ENCODE peak calls at places on chromosomes 5 and 9, in ten cellular contexts. One of them, this sample, is unnamed.

GRCh38 chr5:66829826-66830225 is 233.6 kb downstream of the MAST4 start:
- DNase-seq in WTC11: no peak
- DNase-seq in progenitor cell of endocrine pancreas: no peak
- DNase-seq in T-helper 2 cell: no peak
- DNase-seq in cardiac fibroblast: peak
- DNase-seq in left kidney: no peak
- DNase-seq in stimulated activated CD8-positive, alpha-beta memory T cell treated with anti-CD3 and anti-CD28 coated beads, Interleukin-15, amount 100 ng/mL, for 24 hours: no peak
- DNase-seq in iPS-NIHi11: no peak
- DNase-seq in sigmoid colon: no peak
- DNase-seq in heart right ventricle: no peak
- DNase-seq in this sample: no peak

GRCh38 chr9:34991833-34992375 is 2.4 kb downstream of the DNAJB5 start:
- DNase-seq in sigmoid colon: peak
- DNase-seq in heart right ventricle: no peak
- DNase-seq in stimulated activated CD8-positive, alpha-beta memory T cell treated with anti-CD3 and anti-CD28 coated beads, Interleukin-15, amount 100 ng/mL, for 24 hours: no peak
- DNase-seq in cardiac fibroblast: no peak
- DNase-seq in T-helper 2 cell: no peak
- DNase-seq in WTC11: peak
- DNase-seq in iPS-NIHi11: peak
- DNase-seq in progenitor cell of endocrine pancreas: peak
- DNase-seq in left kidney: peak
- DNase-seq in this sample: peak

GRCh38 chr5:72378636-72379289 is 58.6 kb downstream of the PTCD2 start:
- DNase-seq in T-helper 2 cell: no peak
- DNase-seq in stimulated activated CD8-positive, alpha-beta memory T cell treated with anti-CD3 and anti-CD28 coated beads, Interleukin-15, amount 100 ng/mL, for 24 hours: no peak
- DNase-seq in heart right ventricle: peak
- DNase-seq in cardiac fibroblast: peak
- DNase-seq in iPS-NIHi11: peak
- DNase-seq in left kidney: peak
- DNase-seq in sigmoid colon: no peak
- DNase-seq in WTC11: no peak
- DNase-seq in progenitor cell of endocrine pancreas: no peak
- DNase-seq in this sample: no peak

GRCh38 chr9:122125891-122126331 is 32.8 kb upstream of the TTLL11 start:
- DNase-seq in cardiac fibroblast: no peak
- DNase-seq in heart right ventricle: no peak
- DNase-seq in T-helper 2 cell: no peak
- DNase-seq in left kidney: peak
- DNase-seq in stimulated activated CD8-positive, alpha-beta memory T cell treated with anti-CD3 and anti-CD28 coated beads, Interleukin-15, amount 100 ng/mL, for 24 hours: no peak
- DNase-seq in sigmoid colon: peak
- DNase-seq in progenitor cell of endocrine pancreas: no peak
- DNase-seq in WTC11: no peak
- DNase-seq in iPS-NIHi11: no peak
- DNase-seq in this sample: peak

GRCh38 chr9:4973902-4974301 is 11.2 kb upstream of the JAK2 start:
- DNase-seq in cardiac fibroblast: peak
- DNase-seq in sigmoid colon: no peak
- DNase-seq in left kidney: no peak
- DNase-seq in WTC11: no peak
- DNase-seq in progenitor cell of endocrine pancreas: no peak
- DNase-seq in iPS-NIHi11: no peak
- DNase-seq in heart right ventricle: no peak
- DNase-seq in stimulated activated CD8-positive, alpha-beta memory T cell treated with anti-CD3 and anti-CD28 coated beads, Interleukin-15, amount 100 ng/mL, for 24 hours: no peak
- DNase-seq in T-helper 2 cell: no peak
- DNase-seq in this sample: no peak

GRCh38 chr5:10635257-10635860 is 71.5 kb downstream of the ANKRD33B start:
- DNase-seq in cardiac fibroblast: no peak
- DNase-seq in iPS-NIHi11: no peak
- DNase-seq in T-helper 2 cell: no peak
- DNase-seq in sigmoid colon: no peak
- DNase-seq in left kidney: peak
- DNase-seq in progenitor cell of endocrine pancreas: no peak
- DNase-seq in WTC11: no peak
- DNase-seq in heart right ventricle: no peak
- DNase-seq in stimulated activated CD8-positive, alpha-beta memory T cell treated with anti-CD3 and anti-CD28 coated beads, Interleukin-15, amount 100 ng/mL, for 24 hours: peak
- DNase-seq in this sample: peak

GRCh38 chr5:88515881-88516819 is 247.5 kb upstream of the TMEM161B start:
- DNase-seq in progenitor cell of endocrine pancreas: no peak
- DNase-seq in heart right ventricle: no peak
- DNase-seq in stimulated activated CD8-positive, alpha-beta memory T cell treated with anti-CD3 and anti-CD28 coated beads, Interleukin-15, amount 100 ng/mL, for 24 hours: no peak
- DNase-seq in T-helper 2 cell: no peak
- DNase-seq in sigmoid colon: no peak
- DNase-seq in left kidney: no peak
- DNase-seq in cardiac fibroblast: no peak
- DNase-seq in WTC11: no peak
- DNase-seq in iPS-NIHi11: no peak
- DNase-seq in this sample: no peak

GRCh38 chr5:169097374-169097831 is 203.5 kb downstream of the SLIT3 start:
- DNase-seq in WTC11: no peak
- DNase-seq in sigmoid colon: peak
- DNase-seq in stimulated activated CD8-positive, alpha-beta memory T cell treated with anti-CD3 and anti-CD28 coated beads, Interleukin-15, amount 100 ng/mL, for 24 hours: no peak
- DNase-seq in left kidney: peak
- DNase-seq in progenitor cell of endocrine pancreas: no peak
- DNase-seq in iPS-NIHi11: no peak
- DNase-seq in T-helper 2 cell: no peak
- DNase-seq in cardiac fibroblast: peak
- DNase-seq in heart right ventricle: no peak
- DNase-seq in this sample: no peak

GRCh38 chr5:171907731-171908343 is 98.6 kb downstream of the FBXW11 start:
- DNase-seq in heart right ventricle: peak
- DNase-seq in left kidney: peak
- DNase-seq in T-helper 2 cell: no peak
- DNase-seq in sigmoid colon: no peak
- DNase-seq in stimulated activated CD8-positive, alpha-beta memory T cell treated with anti-CD3 and anti-CD28 coated beads, Interleukin-15, amount 100 ng/mL, for 24 hours: no peak
- DNase-seq in progenitor cell of endocrine pancreas: peak
- DNase-seq in cardiac fibroblast: peak
- DNase-seq in iPS-NIHi11: peak
- DNase-seq in WTC11: peak
- DNase-seq in this sample: no peak

GRCh38 chr9:130728721-130729120 is 35.1 kb downstream of the EXOSC2 start:
- DNase-seq in heart right ventricle: no peak
- DNase-seq in progenitor cell of endocrine pancreas: no peak
- DNase-seq in sigmoid colon: no peak
- DNase-seq in cardiac fibroblast: peak
- DNase-seq in iPS-NIHi11: no peak
- DNase-seq in WTC11: no peak
- DNase-seq in left kidney: no peak
- DNase-seq in T-helper 2 cell: no peak
- DNase-seq in stimulated activated CD8-positive, alpha-beta memory T cell treated with anti-CD3 and anti-CD28 coated beads, Interleukin-15, amount 100 ng/mL, for 24 hours: no peak
- DNase-seq in this sample: no peak

GRCh38 chr5:61311836-61312808 is 19.9 kb upstream of the ZSWIM6 start:
- DNase-seq in T-helper 2 cell: no peak
- DNase-seq in WTC11: no peak
- DNase-seq in progenitor cell of endocrine pancreas: no peak
- DNase-seq in heart right ventricle: no peak
- DNase-seq in iPS-NIHi11: no peak
- DNase-seq in stimulated activated CD8-positive, alpha-beta memory T cell treated with anti-CD3 and anti-CD28 coated beads, Interleukin-15, amount 100 ng/mL, for 24 hours: no peak
- DNase-seq in sigmoid colon: no peak
- DNase-seq in cardiac fibroblast: peak
- DNase-seq in left kidney: no peak
- DNase-seq in this sample: no peak

GRCh38 chr5:151458314-151458713 is 10.9 kb downstream of the SLC36A1 start:
- DNase-seq in sigmoid colon: no peak
- DNase-seq in cardiac fibroblast: no peak
- DNase-seq in T-helper 2 cell: no peak
- DNase-seq in WTC11: no peak
- DNase-seq in left kidney: no peak
- DNase-seq in stimulated activated CD8-positive, alpha-beta memory T cell treated with anti-CD3 and anti-CD28 coated beads, Interleukin-15, amount 100 ng/mL, for 24 hours: no peak
- DNase-seq in heart right ventricle: no peak
- DNase-seq in iPS-NIHi11: no peak
- DNase-seq in progenitor cell of endocrine pancreas: no peak
- DNase-seq in this sample: no peak

GRCh38 chr5:83265318-83265717 is 188.0 kb downstream of the XRCC4 start:
- DNase-seq in left kidney: peak
- DNase-seq in stimulated activated CD8-positive, alpha-beta memory T cell treated with anti-CD3 and anti-CD28 coated beads, Interleukin-15, amount 100 ng/mL, for 24 hours: no peak
- DNase-seq in sigmoid colon: no peak
- DNase-seq in T-helper 2 cell: no peak
- DNase-seq in iPS-NIHi11: no peak
- DNase-seq in progenitor cell of endocrine pancreas: no peak
- DNase-seq in cardiac fibroblast: peak
- DNase-seq in heart right ventricle: no peak
- DNase-seq in WTC11: no peak
- DNase-seq in this sample: no peak

GRCh38 chr9:136889858-136890257 is 3.5 kb downstream of the TRAF2 start:
- DNase-seq in T-helper 2 cell: no peak
- DNase-seq in stimulated activated CD8-positive, alpha-beta memory T cell treated with anti-CD3 and anti-CD28 coated beads, Interleukin-15, amount 100 ng/mL, for 24 hours: no peak
- DNase-seq in progenitor cell of endocrine pancreas: no peak
- DNase-seq in sigmoid colon: no peak
- DNase-seq in WTC11: no peak
- DNase-seq in heart right ventricle: no peak
- DNase-seq in iPS-NIHi11: peak
- DNase-seq in cardiac fibroblast: no peak
- DNase-seq in left kidney: no peak
- DNase-seq in this sample: no peak

GRCh38 chr5:171201285-171201684 is 107.8 kb upstream of the TLX3 start:
- DNase-seq in iPS-NIHi11: no peak
- DNase-seq in sigmoid colon: no peak
- DNase-seq in heart right ventricle: no peak
- DNase-seq in left kidney: peak
- DNase-seq in WTC11: no peak
- DNase-seq in progenitor cell of endocrine pancreas: no peak
- DNase-seq in cardiac fibroblast: no peak
- DNase-seq in T-helper 2 cell: no peak
- DNase-seq in stimulated activated CD8-positive, alpha-beta memory T cell treated with anti-CD3 and anti-CD28 coated beads, Interleukin-15, amount 100 ng/mL, for 24 hours: no peak
- DNase-seq in this sample: no peak

GRCh38 chr5:159189310-159189709 is 20.0 kb downstream of the RNF145 start:
- DNase-seq in iPS-NIHi11: no peak
- DNase-seq in cardiac fibroblast: no peak
- DNase-seq in heart right ventricle: no peak
- DNase-seq in T-helper 2 cell: no peak
- DNase-seq in WTC11: no peak
- DNase-seq in stimulated activated CD8-positive, alpha-beta memory T cell treated with anti-CD3 and anti-CD28 coated beads, Interleukin-15, amount 100 ng/mL, for 24 hours: no peak
- DNase-seq in sigmoid colon: no peak
- DNase-seq in progenitor cell of endocrine pancreas: no peak
- DNase-seq in left kidney: no peak
- DNase-seq in this sample: no peak

GRCh38 chr9:96079816-96080215 is 204.3 kb downstream of the ERCC6L2 start:
- DNase-seq in sigmoid colon: no peak
- DNase-seq in left kidney: no peak
- DNase-seq in heart right ventricle: no peak
- DNase-seq in T-helper 2 cell: no peak
- DNase-seq in cardiac fibroblast: no peak
- DNase-seq in stimulated activated CD8-positive, alpha-beta memory T cell treated with anti-CD3 and anti-CD28 coated beads, Interleukin-15, amount 100 ng/mL, for 24 hours: no peak
- DNase-seq in progenitor cell of endocrine pancreas: no peak
- DNase-seq in iPS-NIHi11: no peak
- DNase-seq in WTC11: no peak
- DNase-seq in this sample: no peak

GRCh38 chr5:151733727-151734408 is 24.6 kb downstream of the ATOX1 start:
- DNase-seq in heart right ventricle: no peak
- DNase-seq in T-helper 2 cell: no peak
- DNase-seq in left kidney: no peak
- DNase-seq in stimulated activated CD8-positive, alpha-beta memory T cell treated with anti-CD3 and anti-CD28 coated beads, Interleukin-15, amount 100 ng/mL, for 24 hours: no peak
- DNase-seq in iPS-NIHi11: no peak
- DNase-seq in cardiac fibroblast: peak
- DNase-seq in WTC11: no peak
- DNase-seq in sigmoid colon: no peak
- DNase-seq in progenitor cell of endocrine pancreas: no peak
- DNase-seq in this sample: no peak

GRCh38 chr5:72884911-72885310 is 68.5 kb downstream of the TNPO1 start:
- DNase-seq in T-helper 2 cell: no peak
- DNase-seq in stimulated activated CD8-positive, alpha-beta memory T cell treated with anti-CD3 and anti-CD28 coated beads, Interleukin-15, amount 100 ng/mL, for 24 hours: no peak
- DNase-seq in iPS-NIHi11: no peak
- DNase-seq in progenitor cell of endocrine pancreas: no peak
- DNase-seq in sigmoid colon: no peak
- DNase-seq in left kidney: no peak
- DNase-seq in heart right ventricle: no peak
- DNase-seq in cardiac fibroblast: no peak
- DNase-seq in WTC11: no peak
- DNase-seq in this sample: no peak

GRCh38 chr9:30574355-30575151 is 1809.9 kb upstream of the ACO1 start:
- DNase-seq in left kidney: no peak
- DNase-seq in cardiac fibroblast: no peak
- DNase-seq in progenitor cell of endocrine pancreas: no peak
- DNase-seq in heart right ventricle: no peak
- DNase-seq in iPS-NIHi11: peak
- DNase-seq in sigmoid colon: no peak
- DNase-seq in T-helper 2 cell: no peak
- DNase-seq in stimulated activated CD8-positive, alpha-beta memory T cell treated with anti-CD3 and anti-CD28 coated beads, Interleukin-15, amount 100 ng/mL, for 24 hours: no peak
- DNase-seq in WTC11: peak
- DNase-seq in this sample: no peak

GRCh38 chr5:83744851-83745250 is 24.2 kb upstream of the HAPLN1 start:
- DNase-seq in sigmoid colon: no peak
- DNase-seq in iPS-NIHi11: no peak
- DNase-seq in stimulated activated CD8-positive, alpha-beta memory T cell treated with anti-CD3 and anti-CD28 coated beads, Interleukin-15, amount 100 ng/mL, for 24 hours: no peak
- DNase-seq in left kidney: no peak
- DNase-seq in cardiac fibroblast: peak
- DNase-seq in T-helper 2 cell: no peak
- DNase-seq in heart right ventricle: no peak
- DNase-seq in progenitor cell of endocrine pancreas: no peak
- DNase-seq in WTC11: no peak
- DNase-seq in this sample: no peak

GRCh38 chr5:130282044-130282443 is 377.8 kb downstream of the CHSY3 start:
- DNase-seq in progenitor cell of endocrine pancreas: no peak
- DNase-seq in left kidney: no peak
- DNase-seq in heart right ventricle: peak
- DNase-seq in sigmoid colon: no peak
- DNase-seq in WTC11: no peak
- DNase-seq in stimulated activated CD8-positive, alpha-beta memory T cell treated with anti-CD3 and anti-CD28 coated beads, Interleukin-15, amount 100 ng/mL, for 24 hours: no peak
- DNase-seq in T-helper 2 cell: no peak
- DNase-seq in cardiac fibroblast: peak
- DNase-seq in iPS-NIHi11: no peak
- DNase-seq in this sample: no peak

GRCh38 chr9:92186631-92187030 is 71.4 kb upstream of the SPTLC1 start:
- DNase-seq in iPS-NIHi11: no peak
- DNase-seq in WTC11: no peak
- DNase-seq in sigmoid colon: no peak
- DNase-seq in stimulated activated CD8-positive, alpha-beta memory T cell treated with anti-CD3 and anti-CD28 coated beads, Interleukin-15, amount 100 ng/mL, for 24 hours: no peak
- DNase-seq in left kidney: no peak
- DNase-seq in cardiac fibroblast: no peak
- DNase-seq in heart right ventricle: no peak
- DNase-seq in T-helper 2 cell: no peak
- DNase-seq in progenitor cell of endocrine pancreas: no peak
- DNase-seq in this sample: no peak

GRCh38 chr9:106745457-106745856 is 117.5 kb upstream of the ZNF462 start:
- DNase-seq in left kidney: no peak
- DNase-seq in stimulated activated CD8-positive, alpha-beta memory T cell treated with anti-CD3 and anti-CD28 coated beads, Interleukin-15, amount 100 ng/mL, for 24 hours: no peak
- DNase-seq in cardiac fibroblast: peak
- DNase-seq in T-helper 2 cell: no peak
- DNase-seq in heart right ventricle: no peak
- DNase-seq in sigmoid colon: no peak
- DNase-seq in progenitor cell of endocrine pancreas: no peak
- DNase-seq in iPS-NIHi11: no peak
- DNase-seq in WTC11: no peak
- DNase-seq in this sample: no peak

GRCh38 chr5:111262153-111262552 is 38.0 kb downstream of the CAMK4 start:
- DNase-seq in sigmoid colon: no peak
- DNase-seq in iPS-NIHi11: peak
- DNase-seq in WTC11: no peak
- DNase-seq in heart right ventricle: no peak
- DNase-seq in stimulated activated CD8-positive, alpha-beta memory T cell treated with anti-CD3 and anti-CD28 coated beads, Interleukin-15, amount 100 ng/mL, for 24 hours: no peak
- DNase-seq in cardiac fibroblast: no peak
- DNase-seq in T-helper 2 cell: no peak
- DNase-seq in progenitor cell of endocrine pancreas: no peak
- DNase-seq in left kidney: no peak
- DNase-seq in this sample: no peak

GRCh38 chr5:84393969-84394368 is 9.3 kb upstream of the EDIL3 start:
- DNase-seq in progenitor cell of endocrine pancreas: no peak
- DNase-seq in sigmoid colon: no peak
- DNase-seq in left kidney: no peak
- DNase-seq in WTC11: no peak
- DNase-seq in stimulated activated CD8-positive, alpha-beta memory T cell treated with anti-CD3 and anti-CD28 coated beads, Interleukin-15, amount 100 ng/mL, for 24 hours: no peak
- DNase-seq in heart right ventricle: no peak
- DNase-seq in T-helper 2 cell: no peak
- DNase-seq in cardiac fibroblast: peak
- DNase-seq in iPS-NIHi11: no peak
- DNase-seq in this sample: no peak

GRCh38 chr9:114285166-114285867 is 37.6 kb upstream of the ORM1 start:
- DNase-seq in stimulated activated CD8-positive, alpha-beta memory T cell treated with anti-CD3 and anti-CD28 coated beads, Interleukin-15, amount 100 ng/mL, for 24 hours: no peak
- DNase-seq in iPS-NIHi11: no peak
- DNase-seq in cardiac fibroblast: peak
- DNase-seq in heart right ventricle: no peak
- DNase-seq in left kidney: peak
- DNase-seq in progenitor cell of endocrine pancreas: no peak
- DNase-seq in WTC11: peak
- DNase-seq in sigmoid colon: peak
- DNase-seq in T-helper 2 cell: no peak
- DNase-seq in this sample: no peak

GRCh38 chr9:108478431-108478837 is 377.4 kb downstream of the ACTL7B start:
- DNase-seq in sigmoid colon: peak
- DNase-seq in cardiac fibroblast: peak
- DNase-seq in progenitor cell of endocrine pancreas: no peak
- DNase-seq in iPS-NIHi11: no peak
- DNase-seq in T-helper 2 cell: no peak
- DNase-seq in left kidney: no peak
- DNase-seq in WTC11: no peak
- DNase-seq in heart right ventricle: no peak
- DNase-seq in stimulated activated CD8-positive, alpha-beta memory T cell treated with anti-CD3 and anti-CD28 coated beads, Interleukin-15, amount 100 ng/mL, for 24 hours: no peak
- DNase-seq in this sample: no peak

This sample was measured in H1.